ENCODE peak calls at places on chromosomes 5 and 9, in seven cellular contexts. One of them, this sample, is unnamed.

GRCh38 chr9:89277454-89277853 is 33.5 kb upstream of the CKS2 start:
- DNase-seq in neuronal stem cell: no peak
- DNase-seq in IMR-90: peak
- DNase-seq in mesendoderm: no peak
- DNase-seq in mesenchymal stem cell: peak
- DNase-seq in H1: no peak
- DNase-seq in trophoblast cell: no peak
- DNase-seq in this sample: no peak

GRCh38 chr5:135341696-135342095 is 57.3 kb downstream of the MACROH2A1 start:
- DNase-seq in neuronal stem cell: no peak
- DNase-seq in IMR-90: no peak
- DNase-seq in mesendoderm: no peak
- DNase-seq in mesenchymal stem cell: no peak
- DNase-seq in H1: no peak
- DNase-seq in trophoblast cell: no peak
- DNase-seq in this sample: no peak

GRCh38 chr5:32645246-32645645 is 59.9 kb downstream of the SUB1 start:
- DNase-seq in neuronal stem cell: no peak
- DNase-seq in IMR-90: no peak
- DNase-seq in mesendoderm: peak
- DNase-seq in mesenchymal stem cell: peak
- DNase-seq in H1: no peak
- DNase-seq in trophoblast cell: peak
- DNase-seq in this sample: no peak

GRCh38 chr5:5221731-5222130 is 81.6 kb downstream of the ADAMTS16 start:
- DNase-seq in neuronal stem cell: no peak
- DNase-seq in IMR-90: peak
- DNase-seq in mesendoderm: no peak
- DNase-seq in mesenchymal stem cell: peak
- DNase-seq in H1: no peak
- DNase-seq in trophoblast cell: peak
- DNase-seq in this sample: no peak

GRCh38 chr9:23790341-23791260 is 35.4 kb downstream of the ELAVL2 start:
- DNase-seq in neuronal stem cell: no peak
- DNase-seq in IMR-90: no peak
- DNase-seq in mesendoderm: no peak
- DNase-seq in mesenchymal stem cell: peak
- DNase-seq in H1: no peak
- DNase-seq in trophoblast cell: no peak
- DNase-seq in this sample: no peak

GRCh38 chr9:16985559-16986348 is 115.3 kb upstream of the BNC2 start:
- DNase-seq in neuronal stem cell: no peak
- DNase-seq in IMR-90: peak
- DNase-seq in mesendoderm: no peak
- DNase-seq in mesenchymal stem cell: no peak
- DNase-seq in H1: no peak
- DNase-seq in trophoblast cell: no peak
- DNase-seq in this sample: no peak

GRCh38 chr9:105332471-105332870 is 88.0 kb downstream of the SLC44A1 start:
- DNase-seq in neuronal stem cell: no peak
- DNase-seq in IMR-90: peak
- DNase-seq in mesendoderm: no peak
- DNase-seq in mesenchymal stem cell: no peak
- DNase-seq in H1: no peak
- DNase-seq in trophoblast cell: no peak
- DNase-seq in this sample: no peak

GRCh38 chr5:142491260-142491659 is 166.4 kb upstream of the SPRY4 start:
- DNase-seq in neuronal stem cell: peak
- DNase-seq in IMR-90: no peak
- DNase-seq in mesendoderm: peak
- DNase-seq in mesenchymal stem cell: no peak
- DNase-seq in H1: no peak
- DNase-seq in trophoblast cell: no peak
- DNase-seq in this sample: no peak

GRCh38 chr5:178664141-178664540 is 37.3 kb upstream of the CLK4 start:
- DNase-seq in neuronal stem cell: no peak
- DNase-seq in IMR-90: no peak
- DNase-seq in mesendoderm: no peak
- DNase-seq in mesenchymal stem cell: no peak
- DNase-seq in H1: no peak
- DNase-seq in trophoblast cell: peak
- DNase-seq in this sample: no peak

GRCh38 chr9:69945671-69946141 is 97.9 kb upstream of the MAMDC2 start:
- DNase-seq in neuronal stem cell: no peak
- DNase-seq in IMR-90: peak
- DNase-seq in mesendoderm: no peak
- DNase-seq in mesenchymal stem cell: peak
- DNase-seq in H1: no peak
- DNase-seq in trophoblast cell: no peak
- DNase-seq in this sample: no peak

GRCh38 chr5:673837-674629 is 19.1 kb downstream of the TPPP start:
- DNase-seq in neuronal stem cell: no peak
- DNase-seq in IMR-90: no peak
- DNase-seq in mesendoderm: no peak
- DNase-seq in mesenchymal stem cell: peak
- DNase-seq in H1: no peak
- DNase-seq in trophoblast cell: peak
- DNase-seq in this sample: peak

GRCh38 chr5:31626156-31626555 is 12.8 kb upstream of the PDZD2 start:
- DNase-seq in neuronal stem cell: no peak
- DNase-seq in IMR-90: no peak
- DNase-seq in mesendoderm: no peak
- DNase-seq in mesenchymal stem cell: no peak
- DNase-seq in H1: no peak
- DNase-seq in trophoblast cell: no peak
- DNase-seq in this sample: no peak

GRCh38 chr5:42992035-42992570 is 48.0 kb downstream of the ANXA2R start:
- DNase-seq in neuronal stem cell: no peak
- DNase-seq in IMR-90: peak
- DNase-seq in mesendoderm: peak
- DNase-seq in mesenchymal stem cell: peak
- DNase-seq in H1: no peak
- DNase-seq in trophoblast cell: peak
- DNase-seq in this sample: peak

GRCh38 chr9:124297553-124297905 is 39.8 kb downstream of the NEK6 start:
- DNase-seq in neuronal stem cell: no peak
- DNase-seq in IMR-90: peak
- DNase-seq in mesendoderm: peak
- DNase-seq in mesenchymal stem cell: peak
- DNase-seq in H1: peak
- DNase-seq in trophoblast cell: peak
- DNase-seq in this sample: peak

GRCh38 chr5:43486353-43486752 is 2.7 kb upstream of the TMEM267 start:
- DNase-seq in neuronal stem cell: no peak
- DNase-seq in IMR-90: no peak
- DNase-seq in mesendoderm: no peak
- DNase-seq in mesenchymal stem cell: no peak
- DNase-seq in H1: no peak
- DNase-seq in trophoblast cell: no peak
- DNase-seq in this sample: no peak

GRCh38 chr5:132385321-132386105 is 16.0 kb downstream of the SLC22A5 start:
- DNase-seq in neuronal stem cell: no peak
- DNase-seq in IMR-90: peak
- DNase-seq in mesendoderm: peak
- DNase-seq in mesenchymal stem cell: peak
- DNase-seq in H1: no peak
- DNase-seq in trophoblast cell: peak
- DNase-seq in this sample: no peak

GRCh38 chr5:74919487-74919886 is 53.3 kb upstream of the FAM169A start:
- DNase-seq in neuronal stem cell: peak
- DNase-seq in IMR-90: peak
- DNase-seq in mesendoderm: peak
- DNase-seq in mesenchymal stem cell: peak
- DNase-seq in H1: no peak
- DNase-seq in trophoblast cell: peak
- DNase-seq in this sample: no peak

GRCh38 chr5:90182726-90183125 is 226.8 kb downstream of the CETN3 start:
- DNase-seq in neuronal stem cell: no peak
- DNase-seq in IMR-90: no peak
- DNase-seq in mesendoderm: no peak
- DNase-seq in mesenchymal stem cell: no peak
- DNase-seq in H1: no peak
- DNase-seq in trophoblast cell: peak
- DNase-seq in this sample: no peak

GRCh38 chr9:106892632-106893031 is 29.7 kb downstream of the ZNF462 start:
- DNase-seq in neuronal stem cell: peak
- DNase-seq in IMR-90: peak
- DNase-seq in mesendoderm: peak
- DNase-seq in mesenchymal stem cell: peak
- DNase-seq in H1: peak
- DNase-seq in trophoblast cell: peak
- DNase-seq in this sample: peak

GRCh38 chr9:114372971-114373591 is 14.7 kb downstream of the AKNA start:
- DNase-seq in neuronal stem cell: no peak
- DNase-seq in IMR-90: no peak
- DNase-seq in mesendoderm: no peak
- DNase-seq in mesenchymal stem cell: no peak
- DNase-seq in H1: no peak
- DNase-seq in trophoblast cell: no peak
- DNase-seq in this sample: no peak

GRCh38 chr5:169149317-169149716 is 151.6 kb downstream of the SLIT3 start:
- DNase-seq in neuronal stem cell: no peak
- DNase-seq in IMR-90: no peak
- DNase-seq in mesendoderm: peak
- DNase-seq in mesenchymal stem cell: no peak
- DNase-seq in H1: no peak
- DNase-seq in trophoblast cell: no peak
- DNase-seq in this sample: peak

GRCh38 chr5:43514471-43514815 is 505 bp downstream of the C5orf34 start:
- DNase-seq in neuronal stem cell: no peak
- DNase-seq in IMR-90: peak
- DNase-seq in mesendoderm: no peak
- DNase-seq in mesenchymal stem cell: peak
- DNase-seq in H1: no peak
- DNase-seq in trophoblast cell: peak
- DNase-seq in this sample: no peak

GRCh38 chr9:74735761-74736160 is 152.0 kb downstream of the TRPM6 start:
- DNase-seq in neuronal stem cell: no peak
- DNase-seq in IMR-90: no peak
- DNase-seq in mesendoderm: no peak
- DNase-seq in mesenchymal stem cell: no peak
- DNase-seq in H1: no peak
- DNase-seq in trophoblast cell: no peak
- DNase-seq in this sample: no peak

GRCh38 chr9:74742176-74742575 is 145.5 kb downstream of the TRPM6 start:
- DNase-seq in neuronal stem cell: no peak
- DNase-seq in IMR-90: no peak
- DNase-seq in mesendoderm: no peak
- DNase-seq in mesenchymal stem cell: no peak
- DNase-seq in H1: no peak
- DNase-seq in trophoblast cell: no peak
- DNase-seq in this sample: no peak

DNA sequence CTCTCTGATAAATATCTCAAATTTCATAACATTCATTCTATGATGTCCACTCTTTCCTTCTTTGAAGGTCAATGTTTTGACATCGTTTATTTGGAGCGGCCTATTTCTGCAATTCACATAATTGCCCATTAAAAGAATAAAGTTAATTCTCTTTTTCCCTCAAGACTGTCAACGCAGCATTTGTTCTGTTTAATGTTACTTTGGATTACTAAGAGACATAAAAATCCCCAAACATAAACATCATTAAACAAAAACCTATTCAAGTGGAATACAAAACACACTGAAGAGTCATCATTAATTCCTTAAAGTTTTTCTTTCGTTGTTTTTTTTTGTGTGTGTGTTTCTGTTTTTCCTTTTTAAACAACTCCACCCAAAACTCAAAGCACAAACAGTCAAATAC is 151.1 kb downstream of the TRPM6 start:
- DNase-seq in neuronal stem cell: no peak
- DNase-seq in IMR-90: no peak
- DNase-seq in mesendoderm: no peak
- DNase-seq in mesenchymal stem cell: no peak
- DNase-seq in H1: no peak
- DNase-seq in trophoblast cell: no peak
- DNase-seq in this sample: no peak
- H2BK120ac ChIP-seq in neuronal stem cell: no peak
- H2BK120ac ChIP-seq in IMR-90: no peak
- H2BK120ac ChIP-seq in mesendoderm: no peak
- H2BK120ac ChIP-seq in mesenchymal stem cell: no peak
- H2BK120ac ChIP-seq in H1: no peak
- H2BK120ac ChIP-seq in trophoblast cell: no peak
- H2BK120ac ChIP-seq in this sample: no peak

GRCh38 chr5:139451176-139451575 is 11.4 kb downstream of the ECSCR start:
- DNase-seq in neuronal stem cell: no peak
- DNase-seq in IMR-90: no peak
- DNase-seq in mesendoderm: no peak
- DNase-seq in mesenchymal stem cell: no peak
- DNase-seq in H1: no peak
- DNase-seq in trophoblast cell: no peak
- DNase-seq in this sample: no peak
- H3K9ac ChIP-seq in neuronal stem cell: no peak
- H3K9ac ChIP-seq in IMR-90: no peak
- H3K9ac ChIP-seq in mesendoderm: no peak
- H3K9ac ChIP-seq in mesenchymal stem cell: no peak
- H3K9ac ChIP-seq in H1: no peak
- H3K9ac ChIP-seq in trophoblast cell: no peak
- H3K9ac ChIP-seq in this sample: no peak

GRCh38 chr5:106262395-106262794 is 1408.3 kb downstream of the EFNA5 start:
- DNase-seq in neuronal stem cell: no peak
- DNase-seq in IMR-90: no peak
- DNase-seq in mesendoderm: no peak
- DNase-seq in mesenchymal stem cell: no peak
- DNase-seq in H1: no peak
- DNase-seq in trophoblast cell: no peak
- DNase-seq in this sample: no peak

GRCh38 chr5:106254784-106255183 is 1416.0 kb downstream of the EFNA5 start:
- DNase-seq in neuronal stem cell: no peak
- DNase-seq in IMR-90: no peak
- DNase-seq in mesendoderm: peak
- DNase-seq in mesenchymal stem cell: no peak
- DNase-seq in H1: peak
- DNase-seq in trophoblast cell: no peak
- DNase-seq in this sample: peak

DNA sequence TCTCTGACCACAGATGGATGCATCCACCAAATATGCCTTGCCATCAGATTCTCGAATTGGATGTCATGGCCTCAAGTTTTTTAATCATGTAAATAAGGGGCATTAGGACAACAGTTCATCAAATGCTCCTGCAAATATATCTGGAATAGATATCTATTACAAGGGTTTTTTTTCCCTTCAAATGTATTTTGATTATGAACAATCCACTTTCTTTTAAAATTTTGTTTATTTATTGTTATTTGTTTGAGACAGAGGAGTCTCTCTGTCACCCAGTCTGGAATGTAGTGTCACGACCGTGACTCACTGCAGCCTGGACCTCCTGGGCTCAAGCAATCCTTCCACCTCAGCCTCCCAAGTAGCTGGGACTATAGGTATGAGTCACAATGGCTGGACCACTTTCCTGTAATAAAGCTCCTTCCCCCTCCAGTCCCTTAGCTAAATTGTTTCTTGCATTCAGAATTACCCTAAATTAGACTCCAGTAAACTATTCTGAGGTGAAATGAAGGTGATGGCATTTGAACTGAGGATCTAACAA is 1412.1 kb downstream of the EFNA5 start:
- DNase-seq in neuronal stem cell: no peak
- DNase-seq in IMR-90: peak
- DNase-seq in mesendoderm: peak
- DNase-seq in mesenchymal stem cell: peak
- DNase-seq in H1: no peak
- DNase-seq in trophoblast cell: peak
- DNase-seq in this sample: no peak
- H2BK120ac ChIP-seq in neuronal stem cell: no peak
- H2BK120ac ChIP-seq in IMR-90: no peak
- H2BK120ac ChIP-seq in mesendoderm: no peak
- H2BK120ac ChIP-seq in mesenchymal stem cell: no peak
- H2BK120ac ChIP-seq in H1: no peak
- H2BK120ac ChIP-seq in trophoblast cell: no peak
- H2BK120ac ChIP-seq in this sample: no peak

GRCh38 chr9:97773723-97774122 is 76.6 kb upstream of the XPA start:
- DNase-seq in neuronal stem cell: no peak
- DNase-seq in IMR-90: peak
- DNase-seq in mesendoderm: no peak
- DNase-seq in mesenchymal stem cell: no peak
- DNase-seq in H1: no peak
- DNase-seq in trophoblast cell: no peak
- DNase-seq in this sample: no peak
- H3K9ac ChIP-seq in neuronal stem cell: no peak
- H3K9ac ChIP-seq in IMR-90: no peak
- H3K9ac ChIP-seq in mesendoderm: no peak
- H3K9ac ChIP-seq in mesenchymal stem cell: no peak
- H3K9ac ChIP-seq in H1: no peak
- H3K9ac ChIP-seq in trophoblast cell: no peak
- H3K9ac ChIP-seq in this sample: no peak

This sample was measured in H9.